ENCODE peak calls at places on chromosomes 1 and 21, in eight cellular contexts. G, O, C, U, Q, S, Z and P are unnamed samples.

GRCh38 chr1:215198021-215198420 is 115.5 kb downstream of the KCNK2 start:
- DNase-seq in G (no peak), O (no peak), C (no peak), U (no peak), Q (no peak), S (no peak), Z (no peak), P (no peak)

GRCh38 chr1:229165327-229165726 is 105.6 kb upstream of the RAB4A start:
- DNase-seq in G (no peak), O (no peak), C (peak), U (no peak), Q (no peak), S (no peak), Z (no peak), P (no peak)

GRCh38 chr1:181090653-181091126 is 2.2 kb downstream of the IER5 start:
- DNase-seq in G (no peak), O (no peak), C (peak), U (no peak), Q (no peak), S (no peak), Z (peak), P (no peak)

GRCh38 chr1:157978547-157979403 is 14.7 kb upstream of the KIRREL1 start:
- DNase-seq in G (no peak), O (no peak), C (no peak), U (no peak), Q (no peak), S (no peak), Z (no peak), P (no peak)

GRCh38 chr1:227043755-227044154 is 103.7 kb downstream of the COQ8A start:
- DNase-seq in G (no peak), O (no peak), C (peak), U (no peak), Q (no peak), S (no peak), Z (no peak), P (peak)

GRCh38 chr1:29767088-29767685 is 530.9 kb downstream of the PTPRU start:
- DNase-seq in G (no peak), O (no peak), C (no peak), U (no peak), Q (no peak), S (no peak), Z (no peak), P (no peak)

GRCh38 chr1:178531897-178532296 is 19.0 kb downstream of the TEX35 start:
- DNase-seq in G (no peak), O (no peak), C (no peak), U (no peak), Q (no peak), S (no peak), Z (peak), P (no peak)

GRCh38 chr1:26959722-26960624 is at the start of gene KDF1:
- DNase-seq in G (no peak), O (no peak), C (no peak), U (no peak), Q (no peak), S (no peak), Z (peak), P (no peak)

GRCh38 chr1:230681599-230681998 is 32.3 kb downstream of the AGT start:
- DNase-seq in G (no peak), O (no peak), C (peak), U (no peak), Q (no peak), S (no peak), Z (peak), P (peak)

GRCh38 chr1:61237147-61237546 is 154.8 kb downstream of the NFIA start:
- DNase-seq in G (no peak), O (no peak), C (no peak), U (no peak), Q (no peak), S (no peak), Z (no peak), P (no peak)

GRCh38 chr1:1371354-1371740 is 3.7 kb downstream of the AURKAIP1 start:
- DNase-seq in G (peak), O (peak), C (no peak), U (no peak), Q (no peak), S (no peak), Z (no peak), P (peak)

GRCh38 chr1:38569932-38570356 is 289.6 kb downstream of the RRAGC start:
- DNase-seq in G (no peak), O (no peak), C (no peak), U (no peak), Q (no peak), S (no peak), Z (no peak), P (peak)

GRCh38 chr1:175287377-175287776 is 94.8 kb upstream of the KIAA0040 start:
- DNase-seq in G (peak), O (no peak), C (no peak), U (peak), Q (no peak), S (no peak), Z (no peak), P (no peak)

GRCh38 chr1:150281221-150281757 is 1.1 kb upstream of the CIART start:
- DNase-seq in G (peak), O (peak), C (peak), U (peak), Q (no peak), S (no peak), Z (peak), P (peak)

GRCh38 chr1:50378757-50379156 is 44.5 kb downstream of the DMRTA2 start:
- DNase-seq in G (no peak), O (no peak), C (no peak), U (no peak), Q (no peak), S (no peak), Z (no peak), P (no peak)

GRCh38 chr1:24201941-24202440 is 14.9 kb upstream of the IFNLR1 start:
- DNase-seq in G (peak), O (no peak), C (peak), U (peak), Q (no peak), S (peak), Z (peak), P (peak)

GRCh38 chr1:51673279-51673678 is 56.4 kb downstream of the OSBPL9 start:
- DNase-seq in G (no peak), O (no peak), C (no peak), U (no peak), Q (no peak), S (no peak), Z (no peak), P (no peak)

GRCh38 chr1:18035145-18035544 is 72.5 kb upstream of the IGSF21 start:
- DNase-seq in G (no peak), O (no peak), C (no peak), U (no peak), Q (no peak), S (no peak), Z (no peak), P (no peak)

GRCh38 chr1:108009603-108010195 is 44.7 kb upstream of the VAV3 start:
- DNase-seq in G (no peak), O (no peak), C (peak), U (no peak), Q (no peak), S (no peak), Z (no peak), P (peak)

GRCh38 chr1:26923711-26924110 is 2.2 kb downstream of the NUDC start:
- DNase-seq in G (no peak), O (no peak), C (peak), U (no peak), Q (no peak), S (no peak), Z (no peak), P (peak)

GRCh38 chr1:234495231-234495990 is 16.4 kb upstream of the TARBP1 start:
- DNase-seq in G (no peak), O (no peak), C (peak), U (peak), Q (no peak), S (no peak), Z (no peak), P (peak)

GRCh38 chr1:923131-923990 is at the start of gene SAMD11:
- DNase-seq in G (peak), O (peak), C (peak), U (no peak), Q (no peak), S (peak), Z (peak), P (peak)

GRCh38 chr1:26972390-26972789 is 12.1 kb upstream of the KDF1 start:
- DNase-seq in G (no peak), O (peak), C (peak), U (no peak), Q (no peak), S (no peak), Z (no peak), P (no peak)

GRCh38 chr1:153277852-153278251 is 18.4 kb downstream of the LORICRIN start:
- DNase-seq in G (peak), O (no peak), C (no peak), U (peak), Q (no peak), S (no peak), Z (no peak), P (no peak)

GRCh38 chr1:60596791-60597748 is 485.3 kb upstream of the NFIA start:
- DNase-seq in G (no peak), O (no peak), C (peak), U (no peak), Q (no peak), S (no peak), Z (no peak), P (peak)

GRCh38 chr1:62082456-62083363 is 111.9 kb upstream of the L1TD1 start:
- DNase-seq in G (peak), O (peak), C (peak), U (peak), Q (no peak), S (peak), Z (peak), P (peak)

GRCh38 chr21:38027901-38028300 is 111.6 kb upstream of the KCNJ6 start:
- DNase-seq in G (no peak), O (no peak), C (peak), U (no peak), Q (no peak), S (no peak), Z (no peak), P (peak)

GRCh38 chr1:1207254-1207902 is 986 bp upstream of the TNFRSF18 start:
- DNase-seq in G (no peak), O (no peak), C (no peak), U (no peak), Q (no peak), S (no peak), Z (no peak), P (no peak)

GRCh38 chr1:111366256-111366655 is 61.3 kb downstream of the OVGP1 start:
- DNase-seq in G (no peak), O (no peak), C (peak), U (no peak), Q (no peak), S (no peak), Z (no peak), P (peak)

GRCh38 chr21:44965251-44966022 is 25.6 kb downstream of the SLX9 start:
- DNase-seq in G (no peak), O (no peak), C (peak), U (no peak), Q (no peak), S (no peak), Z (no peak), P (peak)

GRCh38 chr1:24283326-24284155 is 35.6 kb upstream of the GRHL3 start:
- DNase-seq in G (no peak), O (no peak), C (peak), U (no peak), Q (no peak), S (no peak), Z (no peak), P (peak)

GRCh38 chr1:218754477-218754876 is 409.3 kb downstream of the TGFB2 start:
- DNase-seq in G (no peak), O (no peak), C (no peak), U (no peak), Q (no peak), S (no peak), Z (no peak), P (no peak)

GRCh38 chr1:27402349-27402754 is 9.9 kb downstream of the GPR3 start:
- DNase-seq in G (no peak), O (no peak), C (peak), U (no peak), Q (no peak), S (no peak), Z (peak), P (peak)

GRCh38 chr1:110173466-110174117 is 23.3 kb downstream of the SLC6A17 start:
- DNase-seq in G (no peak), O (no peak), C (no peak), U (no peak), Q (no peak), S (no peak), Z (no peak), P (no peak)